ENCODE peak calls at places on chromosome 14, in ten cellular contexts. V is IMR-90, Q is body of pancreas, I is heart left ventricle, E is A549, B is HepG2, F is right lobe of liver, A is HCT116, W is K562, O is GM12878. P is an unnamed sample.

GRCh38 chr14:93859957-93860356 is 67.2 kb upstream of the FAM181A start:
- ATAC-seq in V (no peak), Q (no peak), I (no peak), E (no peak), B (no peak), F (no peak), A (no peak), W (no peak), O (no peak), P (no peak)

GRCh38 chr14:53979141-53979673 is 22.6 kb upstream of the BMP4 start:
- ATAC-seq in V (no peak), Q (no peak), I (peak; percentile 76), E (no peak), B (peak; percentile 88), F (peak; percentile 63), A (peak; percentile 80), W (no peak), O (no peak), P (no peak)

GRCh38 chr14:89503458-89503996 is 86.5 kb upstream of the FOXN3 start:
- ATAC-seq in V (no peak), Q (no peak), I (no peak), E (no peak), B (no peak), F (no peak), A (no peak), W (no peak), O (peak; percentile 51), P (no peak)

GRCh38 chr14:33836203-33836894 is 114.5 kb downstream of the EGLN3 start:
- ATAC-seq in V (no peak), Q (no peak), I (peak; percentile 28), E (no peak), B (no peak), F (no peak), A (no peak), W (peak; percentile 88), O (no peak), P (no peak)

GRCh38 chr14:59465570-59466150 is 480 bp upstream of the GPR135 start:
- ATAC-seq in V (no peak), Q (no peak), I (no peak), E (no peak), B (no peak), F (no peak), A (no peak), W (no peak), O (no peak), P (no peak)

GRCh38 chr14:84998216-84998615 is 531.7 kb upstream of the FLRT2 start:
- ATAC-seq in V (no peak), Q (no peak), I (no peak), E (no peak), B (no peak), F (no peak), A (no peak), W (no peak), O (no peak), P (no peak)

GRCh38 chr14:23376477-23377200 is at the start of gene CMTM5:
- ATAC-seq in V (peak; percentile 48), Q (no peak), I (peak; percentile 27), E (no peak), B (no peak), F (no peak), A (no peak), W (no peak), O (no peak), P (peak; percentile 57)

GRCh38 chr14:96309907-96310330 is 53.2 kb downstream of the ATG2B start:
- ATAC-seq in V (peak; percentile 27), Q (no peak), I (no peak), E (peak; percentile 82), B (no peak), F (peak; percentile 31), A (no peak), W (no peak), O (no peak), P (no peak)

GRCh38 chr14:30915596-30915995 is 41.2 kb downstream of the COCH start:
- ATAC-seq in V (no peak), Q (no peak), I (no peak), E (no peak), B (no peak), F (peak; percentile 32), A (no peak), W (no peak), O (no peak), P (no peak)

GRCh38 chr14:30908826-30909225 is 34.5 kb downstream of the COCH start:
- ATAC-seq in V (no peak), Q (no peak), I (no peak), E (no peak), B (no peak), F (no peak), A (no peak), W (no peak), O (no peak), P (no peak)

GRCh38 chr14:30914812-30915211 is 40.5 kb downstream of the COCH start:
- ATAC-seq in V (no peak), Q (no peak), I (no peak), E (no peak), B (no peak), F (no peak), A (no peak), W (no peak), O (no peak), P (no peak)
- H3K27ac ChIP-seq in V (no peak overlapping the region), Q (no peak overlapping the region), I (no peak overlapping the region), E (no peak overlapping the region), B (no peak overlapping the region), F (no peak overlapping the region), A (no peak overlapping the region), W (no peak overlapping the region), O (no peak overlapping the region), P (no peak overlapping the region)

GRCh38 chr14:49923442-49923841 is 30.6 kb downstream of the ARF6 start:
- ATAC-seq in V (no peak), Q (no peak), I (no peak), E (peak; percentile 30), B (no peak), F (no peak), A (no peak), W (peak; percentile 60), O (no peak), P (no peak)

GRCh38 chr14:49926803-49927202 is 33.9 kb downstream of the ARF6 start:
- ATAC-seq in V (no peak), Q (no peak), I (no peak), E (no peak), B (no peak), F (no peak), A (no peak), W (no peak), O (no peak), P (no peak)

GRCh38 chr14:49928010-49928409 is 35.1 kb downstream of the ARF6 start:
- ATAC-seq in V (peak; percentile 61), Q (no peak), I (no peak), E (no peak), B (no peak), F (no peak), A (no peak), W (no peak), O (no peak), P (no peak)

GRCh38 chr14:49923881-49924280 is 31.0 kb downstream of the ARF6 start:
- ATAC-seq in V (no peak), Q (no peak), I (no peak), E (no peak), B (peak; percentile 38), F (no peak), A (no peak), W (no peak), O (no peak), P (no peak)

DNA sequence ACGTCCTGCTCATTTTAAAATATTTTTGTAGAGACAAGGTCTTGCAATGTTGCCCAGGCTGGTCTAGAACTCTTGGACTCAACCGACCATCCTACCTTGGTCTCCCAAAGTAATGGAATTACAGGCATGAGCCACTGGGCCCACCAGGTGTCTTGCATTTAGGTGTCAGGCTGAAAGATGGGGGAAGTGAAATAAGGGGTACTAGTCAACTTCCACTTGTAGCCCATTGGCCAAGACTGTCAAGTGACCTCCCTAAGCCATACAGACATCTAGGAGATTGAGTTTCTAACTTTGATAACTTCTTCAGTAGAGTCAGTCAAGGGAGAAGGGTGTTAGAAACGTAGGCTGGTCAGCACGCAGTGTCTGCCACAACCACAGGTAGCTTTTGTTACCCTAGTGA is 32.0 kb downstream of the ARF6 start:
- ATAC-seq in V (no peak), Q (no peak), I (no peak), E (no peak), B (no peak), F (no peak), A (no peak), W (no peak), O (peak; percentile 32), P (no peak)
- TF ChIP-seq POLR2A in V (no peak), Q (no peak), I (no peak), E (no peak), B (no peak), F (no peak), A (no peak), W (no peak), O (no peak), P (no peak)

DNA sequence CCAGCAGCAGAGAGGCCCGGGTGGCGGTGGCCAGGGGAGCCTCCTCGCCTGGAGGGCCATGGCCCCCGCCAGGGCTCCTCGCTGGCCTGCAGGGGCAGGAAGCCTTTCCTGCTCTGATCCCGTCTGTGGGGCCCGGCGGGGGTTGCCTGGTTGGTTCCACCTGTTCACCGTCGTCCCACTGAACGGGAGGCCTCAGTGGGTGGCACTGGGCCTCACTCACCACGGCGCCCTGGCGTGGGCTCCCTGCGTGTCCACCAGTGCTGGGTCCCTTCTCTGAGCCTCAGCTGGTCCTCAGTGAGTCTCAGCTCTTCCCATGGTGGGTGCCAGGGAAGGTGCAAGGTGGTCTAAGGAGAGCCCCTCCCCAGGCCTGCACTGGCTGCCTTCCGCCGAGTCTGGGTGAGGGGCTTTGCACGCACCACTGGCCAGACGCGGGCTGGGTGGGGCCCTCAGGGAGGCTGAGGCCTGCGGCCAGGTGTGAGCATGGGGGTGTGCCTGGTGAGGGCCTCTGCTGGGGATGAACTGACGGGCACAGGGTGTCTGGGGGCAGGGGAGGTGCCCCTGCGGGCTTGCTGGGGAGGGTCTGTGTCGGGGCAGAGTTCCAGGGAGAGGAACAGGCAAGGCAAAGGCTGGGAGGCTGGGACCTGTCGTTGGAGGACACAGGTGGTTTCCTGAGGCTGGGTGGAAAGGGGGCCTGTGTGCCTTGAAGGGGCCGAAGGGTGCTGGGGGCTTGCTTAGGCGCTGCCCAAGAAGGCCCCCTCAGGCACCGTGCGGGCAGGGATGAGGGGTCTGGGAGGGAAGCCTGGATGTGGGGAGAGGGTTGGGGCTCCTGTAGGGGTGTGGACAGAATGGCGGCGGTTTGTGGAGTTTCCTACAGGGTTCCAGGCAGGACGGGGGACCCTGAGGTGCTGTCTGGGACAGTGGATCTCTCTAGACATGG is 339.8 kb downstream of the TMEM121 start:
- ATAC-seq in V (no peak), Q (no peak), I (no peak), E (no peak), B (no peak), F (no peak), A (no peak), W (no peak), O (no peak), P (no peak)
- H3K9me3 ChIP-seq in V (peaks cover 49% of the 10 kb centered on the region), Q (no peaks in the 10 kb centered on the region), I (no peaks in the 10 kb centered on the region), E (no peaks in the 10 kb centered on the region), B (no peaks in the 10 kb centered on the region), F (no peaks in the 10 kb centered on the region), A (no peaks in the 10 kb centered on the region), W (no peaks in the 10 kb centered on the region), O (no peaks in the 10 kb centered on the region), P (no peaks in the 10 kb centered on the region)

DNA sequence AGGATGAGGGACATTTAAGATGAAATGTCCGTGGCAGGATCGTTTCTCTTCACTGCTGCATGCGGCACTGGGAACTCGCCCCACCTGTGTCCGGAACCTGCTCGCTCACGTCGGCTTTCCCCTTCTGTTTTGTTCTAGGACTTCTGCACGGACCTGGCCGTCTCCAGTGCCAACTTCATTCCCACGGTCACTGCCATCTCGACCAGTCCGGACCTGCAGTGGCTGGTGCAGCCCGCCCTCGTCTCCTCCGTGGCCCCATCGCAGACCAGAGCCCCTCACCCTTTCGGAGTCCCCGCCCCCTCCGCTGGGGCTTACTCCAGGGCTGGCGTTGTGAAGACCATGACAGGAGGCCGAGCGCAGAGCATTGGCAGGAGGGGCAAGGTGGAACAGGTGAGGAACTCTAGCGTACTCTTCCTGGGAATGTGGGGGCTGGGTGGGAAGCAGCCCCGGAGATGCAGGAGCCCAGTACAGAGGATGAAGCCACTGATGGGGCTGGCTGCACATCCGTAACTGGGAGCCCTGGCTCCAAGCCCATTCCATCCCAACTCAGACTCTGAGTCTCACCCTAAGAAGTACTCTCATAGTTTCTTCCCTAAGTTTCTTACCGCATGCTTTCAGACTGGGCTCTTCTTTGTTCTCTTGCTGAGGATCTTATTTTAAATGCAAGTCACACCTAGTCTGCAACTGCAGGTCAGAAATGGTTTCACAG is 1.3 kb downstream of the FOS start:
- ATAC-seq in V (no peak), Q (no peak), I (no peak), E (no peak), B (no peak), F (no peak), A (no peak), W (no peak), O (no peak), P (no peak)
- H3K27ac ChIP-seq in V (no peak overlapping the region), Q (peak overlapping the region; percentile 100), I (peak overlapping the region; percentile 99), E (peak overlapping the region; percentile 97), B (no peak overlapping the region), F (peak overlapping the region; percentile 98), A (no peak overlapping the region), W (no peak overlapping the region), O (no peak overlapping the region), P (peak overlapping the region; percentile 99)